ENCODE peak calls at places on chromosomes 1 and 21, in five cellular contexts. J is aorta, X is OCI-M1, S is cerebellum, O is occipital lobe. Q is an unnamed sample.

GRCh38 chr21:46079357-46080170 is 18.3 kb upstream of the COL6A2 start:
- DNase-seq in S (no peak), J (peak), X (no peak), O (no peak), Q (peak)

GRCh38 chr1:199038188-199038587 is 399.3 kb downstream of the PTPRC start:
- DNase-seq in O (no peak), X (no peak), S (no peak), J (no peak), Q (no peak)

GRCh38 chr1:93907718-93908117 is 1.5 kb downstream of the GCLM start:
- DNase-seq in X (peak), S (peak), J (no peak), O (no peak), Q (no peak)

GRCh38 chr1:70071597-70071996 is 133.8 kb downstream of the LRRC40 start:
- DNase-seq in O (no peak), X (no peak), S (no peak), J (no peak), Q (peak)

GRCh38 chr1:52157582-52157981 is 15.7 kb downstream of the ZFYVE9 start:
- DNase-seq in O (no peak), X (no peak), S (no peak), J (no peak), Q (no peak)

GRCh38 chr1:176102700-176103244 is 104.3 kb downstream of the COP1 start:
- DNase-seq in J (no peak), O (no peak), S (no peak), X (no peak), Q (no peak)

GRCh38 chr21:38263493-38263892 is 6.7 kb downstream of the KCNJ15 start:
- DNase-seq in O (no peak), J (peak), S (no peak), X (no peak), Q (no peak)

GRCh38 chr1:218525451-218526197 is 180.5 kb downstream of the TGFB2 start:
- DNase-seq in J (no peak), O (no peak), S (no peak), X (no peak), Q (no peak)

GRCh38 chr1:31556481-31557006 is 19.8 kb upstream of the TINAGL1 start:
- DNase-seq in J (no peak), O (no peak), S (no peak), X (no peak), Q (no peak)

GRCh38 chr1:226872455-226872854 is 2.0 kb downstream of the PSEN2 start:
- DNase-seq in S (no peak), X (peak), O (no peak), J (no peak), Q (no peak)

GRCh38 chr1:30840904-30841598 is 67.5 kb downstream of the SDC3 start:
- DNase-seq in X (no peak), S (no peak), O (no peak), J (peak), Q (no peak)

GRCh38 chr1:165303415-165303814 is 53.1 kb downstream of the LMX1A start:
- DNase-seq in O (no peak), S (no peak), J (no peak), X (no peak), Q (no peak)

GRCh38 chr1:9787702-9788101 is 36.1 kb downstream of the CLSTN1 start:
- DNase-seq in J (no peak), X (peak), S (no peak), O (no peak), Q (no peak)

GRCh38 chr1:9129391-9130041 is 614 bp upstream of the GPR157 start:
- DNase-seq in S (no peak), X (no peak), J (peak), O (no peak), Q (no peak)

GRCh38 chr1:240947438-240948224 is 335.7 kb upstream of the GREM2 start:
- DNase-seq in J (no peak), O (no peak), X (peak), S (no peak), Q (no peak)

GRCh38 chr1:47533176-47534039 is 95.6 kb downstream of the FOXD2 start:
- DNase-seq in X (no peak), O (no peak), J (peak), S (peak), Q (peak)

GRCh38 chr1:26145041-26145959 is 13.6 kb upstream of the FAM110D start:
- DNase-seq in J (peak), S (peak), O (peak), X (peak), Q (no peak)

GRCh38 chr1:35319988-35320713 is 51.6 kb downstream of the ZMYM4 start:
- DNase-seq in O (no peak), S (peak), X (no peak), J (peak), Q (peak)

GRCh38 chr1:193322218-193322617 is 135.8 kb upstream of the B3GALT2 start:
- DNase-seq in S (no peak), X (no peak), J (no peak), O (no peak), Q (no peak)

GRCh38 chr1:119220980-119221379 is 80.5 kb upstream of the WARS2 start:
- DNase-seq in J (no peak), S (no peak), X (no peak), O (no peak), Q (peak)

GRCh38 chr1:22808846-22809501 is 98.3 kb downstream of the EPHB2 start:
- DNase-seq in S (peak), X (no peak), O (peak), J (peak), Q (peak)

GRCh38 chr21:31750843-31751242 is 18.9 kb upstream of the SCAF4 start:
- DNase-seq in S (no peak), J (no peak), X (no peak), O (no peak), Q (no peak)

GRCh38 chr1:219201656-219202055 is 28.0 kb downstream of the LYPLAL1 start:
- DNase-seq in J (no peak), S (no peak), X (no peak), O (no peak), Q (no peak)

GRCh38 chr1:228321478-228321877 is 85.2 kb downstream of the TRIM11 start:
- DNase-seq in S (no peak), X (no peak), O (no peak), J (peak), Q (no peak)

Q was measured in GM04503.